ENCODE peak calls at places on chromosomes 2 and 18, in nine cellular contexts. T is brain microvascular endothelial cell; N is DMS 273 treated with DMSO at 0.1 percent for 48 hours; C is spleen; I is K562; Y is stimulated activated CD4-positive, alpha-beta T cell treated with anti-CD3 and anti-CD28 coated beads, Interleukin-2, amount 100 ng/mL, for 24 hours; D is cerebellar cortex; P is Daoy; A is 8988T. W is an unnamed sample.

GRCh38 chr18:39772155-39772919 is 2182.7 kb upstream of the PIK3C3 start:
- DNase-seq in A (no peak), I (no peak), C (no peak), D (no peak), P (no peak), Y (no peak), T (peak), N (no peak), W (no peak)

GRCh38 chr18:42654561-42654960 is 460.9 kb downstream of the RIT2 start:
- DNase-seq in Y (no peak), N (no peak), I (no peak), T (peak), D (no peak), C (no peak), P (no peak), A (no peak), W (peak)

GRCh38 chr2:65957454-65957853 is 477.5 kb upstream of the MEIS1 start:
- DNase-seq in P (no peak), D (no peak), C (no peak), I (no peak), A (no peak), N (no peak), T (no peak), Y (no peak), W (no peak)

GRCh38 chr18:62420513-62421209 is 95.6 kb downstream of the TNFRSF11A start:
- DNase-seq in N (no peak), Y (peak), C (no peak), D (no peak), I (peak), P (peak), A (no peak), T (peak), W (peak)

GRCh38 chr2:172102159-172102857 is 392 bp downstream of the DLX2 start:
- DNase-seq in P (peak), A (peak), Y (no peak), N (peak), T (no peak), C (peak), I (no peak), D (peak), W (peak)

GRCh38 chr18:10190564-10190963 is 263.9 kb upstream of the APCDD1 start:
- DNase-seq in I (no peak), D (no peak), A (no peak), Y (no peak), N (no peak), T (peak), P (no peak), C (no peak), W (no peak)

GRCh38 chr2:88933980-88934379 is 242.5 kb downstream of the RPIA start:
- DNase-seq in P (peak), Y (no peak), T (peak), N (no peak), A (no peak), I (no peak), C (no peak), D (no peak), W (peak)

GRCh38 chr18:8848541-8848940 is 143.2 kb downstream of the MTCL1 start:
- DNase-seq in I (no peak), Y (no peak), T (no peak), C (no peak), A (no peak), D (no peak), P (no peak), N (no peak), W (no peak)

GRCh38 chr2:40193670-40194026 is 258.2 kb downstream of the SLC8A1 start:
- DNase-seq in T (no peak), A (no peak), C (no peak), I (no peak), Y (no peak), P (no peak), N (no peak), D (no peak), W (no peak)

GRCh38 chr18:62372156-62372555 is 47.0 kb downstream of the TNFRSF11A start:
- DNase-seq in Y (no peak), A (no peak), I (no peak), D (no peak), T (no peak), P (peak), N (no peak), C (no peak), W (no peak)

GRCh38 chr2:47519147-47519537 is 116.2 kb downstream of the MSH2 start:
- DNase-seq in Y (no peak), A (no peak), T (no peak), C (no peak), P (no peak), I (no peak), D (peak), N (no peak), W (no peak)

GRCh38 chr18:39952816-39953215 is 2002.2 kb upstream of the PIK3C3 start:
- DNase-seq in I (no peak), N (no peak), D (no peak), A (no peak), Y (no peak), T (no peak), P (no peak), C (no peak), W (no peak)

GRCh38 chr2:133591164-133591563 is 22.9 kb upstream of the NCKAP5 start:
- DNase-seq in I (no peak), C (no peak), Y (no peak), A (no peak), P (peak), D (peak), N (peak), T (no peak), W (no peak)

GRCh38 chr18:7871560-7872456 is 304.7 kb downstream of the PTPRM start:
- DNase-seq in T (no peak), P (peak), C (no peak), I (no peak), Y (no peak), A (no peak), N (no peak), D (no peak), W (no peak)

GRCh38 chr2:109137616-109138015 is 8.6 kb downstream of the SH3RF3 start:
- DNase-seq in I (no peak), N (no peak), C (no peak), P (no peak), T (no peak), Y (no peak), A (no peak), D (no peak), W (no peak)

GRCh38 chr2:70089946-70090523 is 2.8 kb downstream of the PCBP1 start:
- DNase-seq in A (no peak), C (no peak), P (no peak), D (peak), T (no peak), I (no peak), N (no peak), Y (no peak), W (no peak)

GRCh38 chr18:42274488-42275137 is 319.6 kb downstream of the PIK3C3 start:
- DNase-seq in C (no peak), T (peak), D (peak), N (peak), A (no peak), P (no peak), Y (no peak), I (no peak), W (peak)

GRCh38 chr2:18117592-18117991 is 239.1 kb downstream of the KCNS3 start:
- DNase-seq in N (no peak), D (peak), C (no peak), I (no peak), Y (no peak), A (no peak), P (peak), T (peak), W (peak)

GRCh38 chr2:44715671-44716077 is 225.8 kb upstream of the SIX3 start:
- DNase-seq in P (peak), I (no peak), Y (no peak), T (peak), D (peak), N (peak), C (no peak), A (no peak), W (peak)

W was measured in RCC 7860.